ENCODE peak calls at places on chromosomes 7 and 10, in nine cellular contexts. O is AG04450, I is cardiac fibroblast, B is right lobe of liver, S is HCT116, E is A673, N is HFF-Myc, X is epithelial cell of esophagus, Y is astrocyte of the cerebellum. H is an unnamed sample.

GRCh38 chr10:17290226-17290625 is 62.2 kb downstream of the VIM start:
- DNase-seq in O (no peak), S (peak; percentile 50), N (no peak), B (no peak), I (peak; percentile 10), E (peak; percentile 34), X (peak; percentile 66), Y (no peak), H (no peak)

GRCh38 chr7:149627911-149628310 is 130.3 kb upstream of the ZNF746 start:
- DNase-seq in I (no peak), X (no peak), E (no peak), N (no peak), O (no peak), B (no peak), S (no peak), Y (no peak), H (no peak)

GRCh38 chr7:98774893-98775292 is 94.9 kb downstream of the TMEM130 start:
- DNase-seq in X (no peak), E (no peak), S (no peak), Y (no peak), N (no peak), B (no peak), I (no peak), O (no peak), H (no peak)

GRCh38 chr10:79472951-79473350 is 27.5 kb upstream of the ZCCHC24 start:
- DNase-seq in X (peak; percentile 15), I (no peak), B (no peak), E (no peak), N (no peak), Y (no peak), O (no peak), S (no peak), H (no peak)

GRCh38 chr7:47648301-47648900 is 66.5 kb upstream of the TNS3 start:
- DNase-seq in E (no peak), Y (peak; percentile 86), I (peak; percentile 82), N (no peak), B (no peak), O (no peak), X (no peak), S (no peak), H (no peak)

GRCh38 chr7:28773423-28774129 is 184.6 kb downstream of the TRIL start:
- DNase-seq in E (no peak), I (no peak), S (no peak), O (no peak), X (no peak), N (no peak), B (no peak), Y (no peak), H (no peak)

GRCh38 chr7:17963281-17963680 is 23.0 kb upstream of the SNX13 start:
- DNase-seq in B (no peak), S (no peak), N (no peak), I (peak; percentile 41), Y (no peak), X (no peak), E (no peak), O (peak; percentile 51), H (no peak)

GRCh38 chr10:16891375-16892313 is 74.4 kb upstream of the RSU1 start:
- DNase-seq in E (peak; percentile 77), N (no peak), B (no peak), I (peak; percentile 76), X (peak; percentile 84), O (peak; percentile 18), S (peak; percentile 92), Y (peak; percentile 33), H (peak; percentile 68)

GRCh38 chr7:155874010-155874409 is 61.7 kb upstream of the SHH start:
- DNase-seq in O (no peak), X (no peak), S (no peak), E (no peak), B (no peak), N (no peak), I (no peak), Y (no peak), H (no peak)

GRCh38 chr10:129161184-129161583 is 305.9 kb upstream of the MGMT start:
- DNase-seq in N (no peak), S (no peak), E (peak; percentile 94), O (no peak), I (peak; percentile 29), X (peak; percentile 61), Y (peak; percentile 9), B (no peak), H (no peak)

GRCh38 chr7:43199333-43199732 is 86.9 kb downstream of the HECW1 start:
- DNase-seq in O (peak; percentile 7), E (peak; percentile 30), N (no peak), S (no peak), X (peak; percentile 44), I (peak; percentile 35), Y (no peak), B (no peak), H (no peak)

GRCh38 chr10:68218786-68219185 is 13.1 kb downstream of the ATOH7 start:
- DNase-seq in I (no peak), O (no peak), N (no peak), Y (no peak), E (no peak), X (no peak), B (no peak), S (no peak), H (no peak)

GRCh38 chr10:68221196-68221595 is 10.7 kb downstream of the ATOH7 start:
- DNase-seq in N (no peak), B (no peak), I (no peak), O (no peak), X (no peak), Y (no peak), S (no peak), E (no peak), H (no peak)

GRCh38 chr10:68224810-68225209 is 7.1 kb downstream of the ATOH7 start:
- DNase-seq in O (no peak), B (no peak), I (no peak), E (no peak), N (no peak), Y (no peak), S (no peak), X (peak; percentile 86), H (no peak)

DNA sequence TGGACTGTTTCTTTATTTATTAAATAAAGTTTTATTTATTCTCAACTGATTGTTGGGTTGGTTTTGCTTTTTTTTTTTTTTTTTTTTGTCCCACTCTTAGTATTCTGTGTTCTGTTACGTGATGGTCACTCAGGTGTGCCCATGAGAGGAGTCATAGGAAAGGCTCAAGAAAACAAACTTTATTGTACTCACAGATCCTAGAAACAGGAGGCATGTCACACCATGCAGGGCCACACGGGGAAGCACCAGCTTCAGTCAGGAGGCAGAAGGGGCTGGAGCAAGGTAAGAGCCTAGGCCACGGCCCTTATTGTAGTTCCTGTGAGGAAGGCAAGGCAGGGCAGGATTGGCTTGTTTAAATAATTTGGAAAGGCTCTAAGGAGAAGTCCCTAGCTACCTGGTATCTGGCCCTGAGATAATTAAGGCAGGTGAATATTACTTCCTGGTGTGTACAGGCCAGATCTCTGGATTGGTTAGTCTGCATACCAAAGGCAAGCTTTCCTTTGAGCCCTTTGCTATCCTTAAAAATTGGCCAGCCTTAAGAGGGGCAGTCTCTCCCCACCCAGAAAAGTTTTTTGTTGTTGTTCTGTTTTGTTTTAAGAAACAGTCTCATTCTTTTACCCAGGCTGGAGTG is 8.3 kb downstream of the ATOH7 start:
- DNase-seq in N (no peak), I (no peak), X (no peak), B (no peak), E (no peak), S (no peak), Y (no peak), O (no peak), H (no peak)
- TF ChIP-seq CTCF in N (no peak), I (no peak), X (peak; percentile 20), B (no peak), E (no peak), S (peak; percentile 10), Y (no peak), O (no peak), H (no peak)

DNA sequence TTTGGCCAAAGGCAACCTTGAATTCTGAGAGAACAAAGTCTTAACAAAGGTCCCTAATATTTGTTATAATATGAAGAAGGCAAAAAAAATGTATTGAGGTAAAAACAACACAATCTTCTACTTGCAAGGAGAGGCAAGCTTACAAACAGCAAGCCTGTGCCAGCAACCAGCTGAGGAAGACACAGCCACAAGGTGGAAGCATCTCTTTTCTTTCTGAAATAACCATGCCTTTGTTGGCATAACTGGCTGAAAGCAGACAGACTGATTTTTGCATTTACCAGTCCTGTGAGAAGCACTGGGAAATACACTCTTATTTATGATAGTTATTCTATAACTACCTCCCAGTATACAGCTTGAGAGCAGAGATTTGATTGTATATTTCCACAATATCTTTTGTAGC is 292.0 kb downstream of the PHTF2 start:
- DNase-seq in O (no peak), I (peak; percentile 5), S (no peak), E (no peak), B (no peak), X (peak; percentile 24), Y (no peak), N (no peak), H (no peak)
- TF ChIP-seq CTCF in O (peak; percentile 38), I (peak; percentile 2), S (no peak), E (peak; percentile 39), B (no peak), X (peak; percentile 46), Y (peak; percentile 8), N (no peak), H (no peak)

GRCh38 chr10:60848680-60849079 is 70.4 kb downstream of the CDK1 start:
- DNase-seq in S (no peak), N (no peak), Y (no peak), B (no peak), I (no peak), E (no peak), O (no peak), X (no peak), H (no peak)

GRCh38 chr10:60849217-60849616 is 70.9 kb downstream of the CDK1 start:
- DNase-seq in E (no peak), Y (no peak), B (no peak), X (no peak), O (no peak), I (peak; percentile 9), N (no peak), S (no peak), H (no peak)

GRCh38 chr10:60849762-60850161 is 71.5 kb downstream of the CDK1 start:
- DNase-seq in E (no peak), S (no peak), N (no peak), I (no peak), Y (no peak), O (no peak), X (no peak), B (no peak), H (no peak)

GRCh38 chr10:60846173-60846572 is 67.9 kb downstream of the CDK1 start:
- DNase-seq in S (peak; percentile 15), E (peak; percentile 89), N (peak; percentile 49), O (peak; percentile 41), Y (no peak), B (no peak), I (peak; percentile 64), X (peak; percentile 38), H (no peak)

DNA sequence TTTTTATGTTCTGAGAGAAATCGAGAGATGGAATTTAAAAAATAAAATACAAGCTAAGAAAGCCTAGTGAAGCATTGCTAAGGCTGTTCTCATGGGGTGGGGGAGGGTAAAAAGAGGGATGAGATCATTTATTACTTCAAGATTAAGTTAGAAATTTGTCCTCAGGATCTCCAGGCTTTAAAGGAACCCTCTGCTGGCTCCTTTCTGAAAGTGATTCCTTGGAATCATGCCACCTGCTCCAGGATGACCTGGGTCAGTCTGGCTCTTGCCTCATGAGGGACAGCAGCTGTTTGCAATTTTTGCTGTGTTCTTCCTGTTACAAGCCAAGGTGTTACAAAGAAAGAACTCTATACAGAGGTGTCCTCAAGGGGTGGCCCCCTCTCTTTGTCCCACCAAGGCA is 69.8 kb downstream of the CDK1 start:
- DNase-seq in I (peak; percentile 64), B (no peak), Y (no peak), E (no peak), X (no peak), N (peak; percentile 71), S (no peak), O (no peak), H (no peak)
- TF ChIP-seq CTCF in I (no peak), B (no peak), Y (no peak), E (no peak), X (no peak), N (no peak), S (no peak), O (no peak), H (peak; percentile 38)

GRCh38 chr7:108660465-108660864 is 90.8 kb downstream of the DNAJB9 start:
- DNase-seq in X (no peak), N (no peak), Y (no peak), I (peak; percentile 31), E (peak; percentile 71), B (no peak), O (no peak), S (peak; percentile 21), H (no peak)
- TF ChIP-seq CTCF in X (no peak), N (peak; percentile 27), Y (peak; percentile 49), I (peak; percentile 23), E (peak; percentile 73), B (peak; percentile 47), O (peak; percentile 38), S (peak; percentile 32), H (no peak)